ENCODE peak calls at places on chromosome 11, in five cellular contexts. W is mucosa of descending colon, X is EH, B is HCT116, O is SK-MEL-5. G is an unnamed sample.

GRCh38 chr11:124863137-124863825 is 2.0 kb upstream of the ROBO3 start:
- DNase-seq in X (peak), B (no peak), O (no peak), W (no peak), G (peak)

GRCh38 chr11:15769203-15769602 is 587.1 kb downstream of the SOX6 start:
- DNase-seq in O (no peak), X (no peak), W (peak), B (no peak), G (no peak)

GRCh38 chr11:125253289-125253688 is 88.7 kb downstream of the PKNOX2 start:
- DNase-seq in B (no peak), O (no peak), W (no peak), X (no peak), G (no peak)

GRCh38 chr11:118908264-118908663 is 17.5 kb downstream of the BCL9L start:
- DNase-seq in X (no peak), B (no peak), W (peak), O (no peak), G (no peak)

GRCh38 chr11:13098890-13099289 is 89.8 kb downstream of the RASSF10 start:
- DNase-seq in X (no peak), B (no peak), W (no peak), O (no peak), G (no peak)

GRCh38 chr11:95092549-95093324 is 3.1 kb downstream of the ENDOD1 start:
- DNase-seq in X (peak), O (peak), W (no peak), B (no peak), G (peak)

GRCh38 chr11:78310500-78310909 is 107.1 kb downstream of the GAB2 start:
- DNase-seq in B (no peak), X (peak), W (peak), O (no peak), G (no peak)

GRCh38 chr11:81987829-81988472 is 745.7 kb downstream of the FAM181B start:
- DNase-seq in O (no peak), X (no peak), W (no peak), B (no peak), G (no peak)

GRCh38 chr11:76859708-76860233 is 947 bp upstream of the ACER3 start:
- DNase-seq in X (no peak), B (no peak), O (no peak), W (no peak), G (no peak)

GRCh38 chr11:94526645-94527438 is 14.6 kb downstream of the C11orf97 start:
- DNase-seq in W (no peak), B (no peak), X (peak), O (no peak), G (no peak)

G was measured in SK-N-SH.